ENCODE peak calls at places on chromosomes 3 and 15, in seven cellular contexts. One of them, this sample, is unnamed.

GRCh38 chr15:48674876-48675275 is 29.4 kb upstream of the FBN1 start:
- DNase-seq in transverse colon: no peak
- DNase-seq in upper lobe of left lung: no peak
- DNase-seq in ovary: no peak
- DNase-seq in adrenal gland: no peak
- DNase-seq in IMR-90: peak; percentile 65
- DNase-seq in right lobe of liver: no peak
- DNase-seq in this sample: no peak

GRCh38 chr15:99542828-99543227 is 23.0 kb upstream of the MEF2A start:
- DNase-seq in transverse colon: no peak
- DNase-seq in upper lobe of left lung: no peak
- DNase-seq in ovary: no peak
- DNase-seq in adrenal gland: no peak
- DNase-seq in IMR-90: peak; percentile 58
- DNase-seq in right lobe of liver: no peak
- DNase-seq in this sample: no peak

GRCh38 chr3:160686955-160687535 is 10.1 kb downstream of the ARL14 start:
- DNase-seq in transverse colon: no peak
- DNase-seq in upper lobe of left lung: no peak
- DNase-seq in ovary: no peak
- DNase-seq in adrenal gland: no peak
- DNase-seq in IMR-90: peak; percentile 24
- DNase-seq in right lobe of liver: no peak
- DNase-seq in this sample: no peak

GRCh38 chr3:24273491-24273890 is 221.2 kb downstream of the THRB start:
- DNase-seq in transverse colon: no peak
- DNase-seq in upper lobe of left lung: no peak
- DNase-seq in ovary: no peak
- DNase-seq in adrenal gland: no peak
- DNase-seq in IMR-90: no peak
- DNase-seq in right lobe of liver: peak; percentile 70
- DNase-seq in this sample: no peak

GRCh38 chr3:179181993-179182551 is 33.9 kb downstream of the PIK3CA start:
- DNase-seq in transverse colon: no peak
- DNase-seq in upper lobe of left lung: no peak
- DNase-seq in ovary: no peak
- DNase-seq in adrenal gland: no peak
- DNase-seq in IMR-90: peak; percentile 46
- DNase-seq in right lobe of liver: no peak
- DNase-seq in this sample: no peak

GRCh38 chr3:77227567-77227966 is 187.7 kb downstream of the ROBO2 start:
- DNase-seq in transverse colon: no peak
- DNase-seq in upper lobe of left lung: no peak
- DNase-seq in ovary: no peak
- DNase-seq in adrenal gland: no peak
- DNase-seq in IMR-90: no peak
- DNase-seq in right lobe of liver: no peak
- DNase-seq in this sample: no peak

GRCh38 chr15:71743861-71744382 is 66.4 kb upstream of the NR2E3 start:
- DNase-seq in transverse colon: peak; percentile 67
- DNase-seq in upper lobe of left lung: no peak
- DNase-seq in ovary: peak; percentile 68
- DNase-seq in adrenal gland: peak; percentile 50
- DNase-seq in IMR-90: peak; percentile 69
- DNase-seq in right lobe of liver: peak; percentile 59
- DNase-seq in this sample: no peak

GRCh38 chr3:146511402-146512134 is 32.8 kb downstream of the PLSCR1 start:
- DNase-seq in transverse colon: no peak
- DNase-seq in upper lobe of left lung: no peak
- DNase-seq in ovary: no peak
- DNase-seq in adrenal gland: no peak
- DNase-seq in IMR-90: no peak
- DNase-seq in right lobe of liver: no peak
- DNase-seq in this sample: no peak

GRCh38 chr3:67000006-67000405 is 1.9 kb downstream of the KBTBD8 start:
- DNase-seq in transverse colon: no peak
- DNase-seq in upper lobe of left lung: no peak
- DNase-seq in ovary: no peak
- DNase-seq in adrenal gland: no peak
- DNase-seq in IMR-90: peak; percentile 86
- DNase-seq in right lobe of liver: no peak
- DNase-seq in this sample: no peak

GRCh38 chr3:9669720-9670432 is 20.6 kb downstream of the MTMR14 start:
- DNase-seq in transverse colon: no peak
- DNase-seq in upper lobe of left lung: no peak
- DNase-seq in ovary: peak; percentile 31
- DNase-seq in adrenal gland: peak; percentile 83
- DNase-seq in IMR-90: no peak
- DNase-seq in right lobe of liver: peak; percentile 86
- DNase-seq in this sample: peak; percentile 65

GRCh38 chr3:64644483-64644882 is 43.3 kb downstream of the ADAMTS9 start:
- DNase-seq in transverse colon: no peak
- DNase-seq in upper lobe of left lung: no peak
- DNase-seq in ovary: no peak
- DNase-seq in adrenal gland: no peak
- DNase-seq in IMR-90: no peak
- DNase-seq in right lobe of liver: no peak
- DNase-seq in this sample: no peak

GRCh38 chr3:183548262-183548769 is 7.2 kb downstream of the KLHL6 start:
- DNase-seq in transverse colon: no peak
- DNase-seq in upper lobe of left lung: no peak
- DNase-seq in ovary: no peak
- DNase-seq in adrenal gland: no peak
- DNase-seq in IMR-90: peak; percentile 72
- DNase-seq in right lobe of liver: peak; percentile 79
- DNase-seq in this sample: no peak

GRCh38 chr3:43043071-43043766 is 62.7 kb downstream of the POMGNT2 start:
- DNase-seq in transverse colon: no peak
- DNase-seq in upper lobe of left lung: no peak
- DNase-seq in ovary: no peak
- DNase-seq in adrenal gland: no peak
- DNase-seq in IMR-90: no peak
- DNase-seq in right lobe of liver: no peak
- DNase-seq in this sample: no peak

GRCh38 chr3:122415104-122415744 is 638 bp downstream of the WDR5B start:
- DNase-seq in transverse colon: peak; percentile 54
- DNase-seq in upper lobe of left lung: no peak
- DNase-seq in ovary: peak; percentile 31
- DNase-seq in adrenal gland: peak; percentile 59
- DNase-seq in IMR-90: peak; percentile 55
- DNase-seq in right lobe of liver: no peak
- DNase-seq in this sample: peak; percentile 47

GRCh38 chr3:11641683-11642407 is 1.9 kb downstream of the VGLL4 start:
- DNase-seq in transverse colon: no peak
- DNase-seq in upper lobe of left lung: no peak
- DNase-seq in ovary: peak; percentile 47
- DNase-seq in adrenal gland: no peak
- DNase-seq in IMR-90: peak; percentile 68
- DNase-seq in right lobe of liver: no peak
- DNase-seq in this sample: peak; percentile 61

GRCh38 chr3:111238896-111239295 is 167.3 kb downstream of the NECTIN3 start:
- DNase-seq in transverse colon: no peak
- DNase-seq in upper lobe of left lung: no peak
- DNase-seq in ovary: no peak
- DNase-seq in adrenal gland: no peak
- DNase-seq in IMR-90: no peak
- DNase-seq in right lobe of liver: no peak
- DNase-seq in this sample: no peak

GRCh38 chr3:151404316-151404715 is 19.8 kb upstream of the P2RY12 start:
- DNase-seq in transverse colon: no peak
- DNase-seq in upper lobe of left lung: no peak
- DNase-seq in ovary: no peak
- DNase-seq in adrenal gland: no peak
- DNase-seq in IMR-90: peak; percentile 72
- DNase-seq in right lobe of liver: no peak
- DNase-seq in this sample: no peak

GRCh38 chr3:57803647-57804081 is 47.6 kb downstream of the SLMAP start:
- DNase-seq in transverse colon: peak; percentile 28
- DNase-seq in upper lobe of left lung: no peak
- DNase-seq in ovary: peak; percentile 56
- DNase-seq in adrenal gland: peak; percentile 74
- DNase-seq in IMR-90: peak; percentile 97
- DNase-seq in right lobe of liver: no peak
- DNase-seq in this sample: peak; percentile 25

GRCh38 chr3:194031867-194032635 is 103.9 kb upstream of the HES1 start:
- DNase-seq in transverse colon: peak; percentile 58
- DNase-seq in upper lobe of left lung: peak; percentile 41
- DNase-seq in ovary: no peak
- DNase-seq in adrenal gland: no peak
- DNase-seq in IMR-90: no peak
- DNase-seq in right lobe of liver: peak; percentile 93
- DNase-seq in this sample: no peak

GRCh38 chr3:138187296-138188012 is at the start of gene ARMC8:
- DNase-seq in transverse colon: peak; percentile 73
- DNase-seq in upper lobe of left lung: peak; percentile 93
- DNase-seq in ovary: peak; percentile 44
- DNase-seq in adrenal gland: no peak
- DNase-seq in IMR-90: no peak
- DNase-seq in right lobe of liver: peak; percentile 75
- DNase-seq in this sample: peak; percentile 75

GRCh38 chr15:62749036-62749435 is 293.5 kb upstream of the TPM1 start:
- DNase-seq in transverse colon: no peak
- DNase-seq in upper lobe of left lung: no peak
- DNase-seq in ovary: no peak
- DNase-seq in adrenal gland: no peak
- DNase-seq in IMR-90: no peak
- DNase-seq in right lobe of liver: no peak
- DNase-seq in this sample: no peak

GRCh38 chr3:13822042-13822441 is 57.8 kb downstream of the WNT7A start:
- DNase-seq in transverse colon: no peak
- DNase-seq in upper lobe of left lung: no peak
- DNase-seq in ovary: no peak
- DNase-seq in adrenal gland: no peak
- DNase-seq in IMR-90: no peak
- DNase-seq in right lobe of liver: no peak
- DNase-seq in this sample: no peak

GRCh38 chr3:179956416-179956830 is 80.3 kb downstream of the PEX5L start:
- DNase-seq in transverse colon: no peak
- DNase-seq in upper lobe of left lung: no peak
- DNase-seq in ovary: no peak
- DNase-seq in adrenal gland: no peak
- DNase-seq in IMR-90: no peak
- DNase-seq in right lobe of liver: no peak
- DNase-seq in this sample: no peak

GRCh38 chr3:25423780-25424179 is 4.3 kb upstream of the RARB start:
- DNase-seq in transverse colon: no peak
- DNase-seq in upper lobe of left lung: no peak
- DNase-seq in ovary: no peak
- DNase-seq in adrenal gland: no peak
- DNase-seq in IMR-90: peak; percentile 44
- DNase-seq in right lobe of liver: no peak
- DNase-seq in this sample: no peak

GRCh38 chr3:190618349-190619030 is 104.6 kb downstream of the IL1RAP start:
- DNase-seq in transverse colon: no peak
- DNase-seq in upper lobe of left lung: no peak
- DNase-seq in ovary: no peak
- DNase-seq in adrenal gland: no peak
- DNase-seq in IMR-90: peak; percentile 11
- DNase-seq in right lobe of liver: no peak
- DNase-seq in this sample: no peak

GRCh38 chr3:65952842-65953241 is 85.9 kb downstream of the MAGI1 start:
- DNase-seq in transverse colon: no peak
- DNase-seq in upper lobe of left lung: no peak
- DNase-seq in ovary: no peak
- DNase-seq in adrenal gland: no peak
- DNase-seq in IMR-90: no peak
- DNase-seq in right lobe of liver: no peak
- DNase-seq in this sample: no peak

GRCh38 chr3:63875510-63875909 is 11.8 kb downstream of the ATXN7 start:
- DNase-seq in transverse colon: no peak
- DNase-seq in upper lobe of left lung: no peak
- DNase-seq in ovary: no peak
- DNase-seq in adrenal gland: no peak
- DNase-seq in IMR-90: no peak
- DNase-seq in right lobe of liver: no peak
- DNase-seq in this sample: no peak

GRCh38 chr3:52143616-52144015 is 10.6 kb downstream of the POC1A start:
- DNase-seq in transverse colon: no peak
- DNase-seq in upper lobe of left lung: no peak
- DNase-seq in ovary: no peak
- DNase-seq in adrenal gland: no peak
- DNase-seq in IMR-90: no peak
- DNase-seq in right lobe of liver: no peak
- DNase-seq in this sample: no peak

GRCh38 chr3:16825617-16826204 is 59.0 kb upstream of the PLCL2 start:
- DNase-seq in transverse colon: no peak
- DNase-seq in upper lobe of left lung: no peak
- DNase-seq in ovary: no peak
- DNase-seq in adrenal gland: no peak
- DNase-seq in IMR-90: no peak
- DNase-seq in right lobe of liver: no peak
- DNase-seq in this sample: no peak

GRCh38 chr3:195154793-195155535 is 116.0 kb downstream of the XXYLT1 start:
- DNase-seq in transverse colon: peak; percentile 82
- DNase-seq in upper lobe of left lung: peak; percentile 81
- DNase-seq in ovary: peak; percentile 89
- DNase-seq in adrenal gland: peak; percentile 89
- DNase-seq in IMR-90: peak; percentile 97
- DNase-seq in right lobe of liver: peak; percentile 83
- DNase-seq in this sample: peak; percentile 72
- H3K4me1 ChIP-seq in transverse colon: peaks cover 54% of the 10 kb centered on the region
- H3K4me1 ChIP-seq in upper lobe of left lung: peaks cover 64% of the 10 kb centered on the region
- H3K4me1 ChIP-seq in ovary: peaks cover 12% of the 10 kb centered on the region
- H3K4me1 ChIP-seq in adrenal gland: peaks cover 36% of the 10 kb centered on the region
- H3K4me1 ChIP-seq in IMR-90: peaks cover 46% of the 10 kb centered on the region
- H3K4me1 ChIP-seq in right lobe of liver: peaks cover 11% of the 10 kb centered on the region
- H3K4me1 ChIP-seq in this sample: peaks cover 59% of the 10 kb centered on the region

DNA sequence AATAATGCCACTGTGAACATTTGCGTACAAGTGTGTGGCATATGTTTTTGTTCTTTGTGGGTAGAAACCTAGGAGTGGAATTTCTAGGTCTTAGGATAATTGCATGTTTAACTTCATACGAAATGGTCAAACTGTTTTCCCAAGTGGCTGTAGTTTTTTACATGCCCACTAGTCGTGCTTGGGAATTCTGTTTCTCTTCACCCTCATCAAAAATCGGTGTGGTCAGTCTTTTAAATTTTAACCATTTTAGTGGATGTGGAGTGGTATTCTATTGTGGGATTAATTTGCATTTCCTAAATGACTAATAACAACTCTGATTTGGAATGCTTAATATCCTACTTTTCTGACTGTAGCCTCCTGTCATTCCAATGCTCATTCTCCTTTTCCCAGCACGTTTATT is 27.6 kb downstream of the ZFAND6 start:
- DNase-seq in transverse colon: no peak
- DNase-seq in upper lobe of left lung: no peak
- DNase-seq in ovary: no peak
- DNase-seq in adrenal gland: no peak
- DNase-seq in IMR-90: no peak
- DNase-seq in right lobe of liver: no peak
- DNase-seq in this sample: no peak
- TF ChIP-seq CTCF in transverse colon: peak; percentile 22
- TF ChIP-seq CTCF in upper lobe of left lung: no peak
- TF ChIP-seq CTCF in ovary: no peak
- TF ChIP-seq CTCF in adrenal gland: no peak
- TF ChIP-seq CTCF in IMR-90: peak; percentile 24
- TF ChIP-seq CTCF in right lobe of liver: no peak
- TF ChIP-seq CTCF in this sample: no peak

GRCh38 chr15:83014205-83014653 is 2.8 kb upstream of the C15orf40 start:
- DNase-seq in transverse colon: no peak
- DNase-seq in upper lobe of left lung: no peak
- DNase-seq in ovary: no peak
- DNase-seq in adrenal gland: no peak
- DNase-seq in IMR-90: no peak
- DNase-seq in right lobe of liver: no peak
- DNase-seq in this sample: no peak
- TF ChIP-seq POLR2A in transverse colon: no peak
- TF ChIP-seq POLR2A in upper lobe of left lung: no peak
- TF ChIP-seq POLR2A in ovary: no peak
- TF ChIP-seq POLR2A in adrenal gland: no peak
- TF ChIP-seq POLR2A in IMR-90: no peak
- TF ChIP-seq POLR2A in right lobe of liver: no peak
- TF ChIP-seq POLR2A in this sample: no peak

GRCh38 chr3:50160561-50160983 is 5.4 kb downstream of the SEMA3F start:
- DNase-seq in transverse colon: no peak
- DNase-seq in upper lobe of left lung: no peak
- DNase-seq in ovary: peak; percentile 36
- DNase-seq in adrenal gland: peak; percentile 36
- DNase-seq in IMR-90: no peak
- DNase-seq in right lobe of liver: no peak
- DNase-seq in this sample: no peak
- H3K4me1 ChIP-seq in transverse colon: peaks cover 80% of the 10 kb centered on the region
- H3K4me1 ChIP-seq in upper lobe of left lung: peaks cover 96% of the 10 kb centered on the region
- H3K4me1 ChIP-seq in ovary: peaks cover 12% of the 10 kb centered on the region
- H3K4me1 ChIP-seq in adrenal gland: peaks cover 21% of the 10 kb centered on the region
- H3K4me1 ChIP-seq in IMR-90: peaks cover 50% of the 10 kb centered on the region
- H3K4me1 ChIP-seq in right lobe of liver: peaks cover 11% of the 10 kb centered on the region
- H3K4me1 ChIP-seq in this sample: peaks cover 50% of the 10 kb centered on the region